ENCODE peak calls at places on chromosomes 7 and 10, in five cellular contexts. A is MM.1S, S is renal cortical epithelial cell, G is IMR-90, J is colonic mucosa. K is an unnamed sample.

GRCh38 chr7:108014747-108015682 is 12.1 kb upstream of the LAMB1 start:
- DNase-seq in A (no peak), S (peak; percentile 56), G (peak; percentile 90), J (no peak), K (peak; percentile 76)

GRCh38 chr7:94054130-94054529 is 50.0 kb upstream of the BET1 start:
- DNase-seq in A (no peak), S (peak; percentile 73), G (no peak), J (no peak), K (peak; percentile 48)

GRCh38 chr7:24576171-24577052 is 3.2 kb downstream of the PALS2 start:
- DNase-seq in A (peak; percentile 65), S (peak; percentile 67), G (peak; percentile 77), J (peak; percentile 34), K (peak; percentile 83)

GRCh38 chr7:138649506-138649905 is 51.7 kb downstream of the SVOPL start:
- DNase-seq in A (no peak), S (peak; percentile 51), G (no peak), J (no peak), K (no peak)

GRCh38 chr7:156465186-156465585 is 175.4 kb upstream of the RNF32 start:
- DNase-seq in A (no peak), S (no peak), G (no peak), J (no peak), K (no peak)

GRCh38 chr10:100741386-100742066 is 3.9 kb upstream of the PAX2 start:
- DNase-seq in A (no peak), S (no peak), G (no peak), J (no peak), K (no peak)

GRCh38 chr7:71244023-71244422 is 112.1 kb downstream of the GALNT17 start:
- DNase-seq in A (no peak), S (no peak), G (no peak), J (no peak), K (no peak)

GRCh38 chr10:15719062-15719898 is 442 bp downstream of the ITGA8 start:
- DNase-seq in A (peak; percentile 84), S (no peak), G (no peak), J (peak; percentile 19), K (no peak)

GRCh38 chr7:28631995-28632394 is 219.7 kb downstream of the CREB5 start:
- DNase-seq in A (no peak), S (no peak), G (no peak), J (no peak), K (no peak)

GRCh38 chr7:146772581-146772980 is 656.0 kb downstream of the CNTNAP2 start:
- DNase-seq in A (no peak), S (no peak), G (no peak), J (no peak), K (no peak)

GRCh38 chr7:921071-921461 is 33.4 kb downstream of the ADAP1 start:
- DNase-seq in A (no peak), S (no peak), G (no peak), J (no peak), K (no peak)

GRCh38 chr7:157667261-157667660 is 330.5 kb downstream of the DNAJB6 start:
- DNase-seq in A (no peak), S (no peak), G (no peak), J (no peak), K (no peak)

GRCh38 chr7:64630496-64630895 is 35.4 kb upstream of the ZNF107 start:
- DNase-seq in A (no peak), S (peak; percentile 4), G (peak; percentile 15), J (no peak), K (peak; percentile 7)

GRCh38 chr10:3907514-3907913 is 122.5 kb upstream of the KLF6 start:
- DNase-seq in A (no peak), S (no peak), G (peak; percentile 64), J (no peak), K (peak; percentile 76)

GRCh38 chr10:23643396-23643795 is 204.5 kb downstream of the OTUD1 start:
- DNase-seq in A (no peak), S (no peak), G (no peak), J (no peak), K (peak; percentile 59)

GRCh38 chr7:46811529-46811928 is 770.4 kb downstream of the TNS3 start:
- DNase-seq in A (no peak), S (peak; percentile 79), G (peak; percentile 97), J (peak; percentile 22), K (peak; percentile 98)

GRCh38 chr10:69316313-69317059 is 38.2 kb downstream of the HK1 start:
- DNase-seq in A (no peak), S (peak; percentile 50), G (peak; percentile 46), J (no peak), K (peak; percentile 90)

GRCh38 chr7:11527707-11528106 is 304.3 kb downstream of the THSD7A start:
- DNase-seq in A (no peak), S (no peak), G (no peak), J (no peak), K (no peak)

GRCh38 chr7:34523233-34523918 is 134.6 kb upstream of the NPSR1 start:
- DNase-seq in A (no peak), S (peak; percentile 33), G (no peak), J (no peak), K (peak; percentile 1)

GRCh38 chr10:24561453-24561852 is 162.2 kb downstream of the ARHGAP21 start:
- DNase-seq in A (no peak), S (peak; percentile 38), G (peak; percentile 4), J (no peak), K (peak; percentile 62)

GRCh38 chr7:55409474-55410225 is 44.5 kb downstream of the LANCL2 start:
- DNase-seq in A (no peak), S (peak; percentile 78), G (peak; percentile 35), J (peak; percentile 38), K (no peak)

GRCh38 chr7:13920053-13920697 is 69.3 kb downstream of the ETV1 start:
- DNase-seq in A (no peak), S (peak; percentile 100), G (peak; percentile 100), J (peak; percentile 36), K (peak; percentile 100)

GRCh38 chr7:71254751-71255150 is 122.8 kb downstream of the GALNT17 start:
- DNase-seq in A (no peak), S (no peak), G (no peak), J (no peak), K (no peak)

GRCh38 chr7:108813247-108814014 is 243.8 kb downstream of the DNAJB9 start:
- DNase-seq in A (no peak), S (no peak), G (no peak), J (no peak), K (no peak)

GRCh38 chr10:32692174-32692573 is 246.2 kb downstream of the CCDC7 start:
- DNase-seq in A (no peak), S (peak; percentile 89), G (peak; percentile 89), J (no peak), K (peak; percentile 89)

GRCh38 chr10:110848106-110848505 is 23.6 kb upstream of the PDCD4 start:
- DNase-seq in A (no peak), S (no peak), G (no peak), J (no peak), K (peak; percentile 16)